ENCODE peak calls at places on chromosome 17, in nine cellular contexts. W is endothelial cell; R is AG08396; T is activated T-cell treated with anti-CD3 and anti-CD28 coated beads, Interleukin-2, amount 50 U/mL, for 72 hours; Y is stimulated activated naive CD4-positive, alpha-beta T cell; E is NB4; M is ACHN; A is ELR; V is NCI-H2081 treated with DMSO at 0.1 percent for 48 hours. X is an unnamed sample.

GRCh38 chr17:65022751-65023421 is 33.7 kb downstream of the GNA13 start:
- DNase-seq in W (no peak), V (no peak), R (no peak), Y (no peak), A (peak), M (peak), E (no peak), T (peak), X (no peak)

GRCh38 chr17:82574041-82574440 is 54.5 kb downstream of the FOXK2 start:
- DNase-seq in R (no peak), W (no peak), T (no peak), Y (no peak), E (no peak), M (no peak), A (no peak), V (no peak), X (no peak)

GRCh38 chr17:40312131-40312731 is 3.3 kb downstream of the RARA start:
- DNase-seq in A (no peak), T (no peak), M (peak), Y (no peak), W (no peak), E (no peak), R (peak), V (no peak), X (no peak)

GRCh38 chr17:32546031-32546444 is 59.2 kb downstream of the CDK5R1 start:
- DNase-seq in W (no peak), M (no peak), V (no peak), Y (no peak), R (no peak), E (no peak), T (no peak), A (peak), X (peak)

GRCh38 chr17:47192549-47192948 is 3.5 kb upstream of the CDC27 start:
- DNase-seq in T (no peak), Y (no peak), M (no peak), V (no peak), R (no peak), E (peak), A (no peak), W (no peak), X (peak)

GRCh38 chr17:4448197-4448980 is 14.6 kb downstream of the SPNS3 start:
- DNase-seq in Y (no peak), V (no peak), R (peak), T (no peak), E (no peak), W (no peak), A (no peak), M (no peak), X (no peak)

GRCh38 chr17:82218349-82219075 is 5.9 kb upstream of the CCDC57 start:
- DNase-seq in Y (no peak), M (no peak), V (no peak), W (no peak), R (no peak), A (no peak), T (no peak), E (peak), X (no peak)

GRCh38 chr17:51765558-51766145 is 392.9 kb downstream of the CA10 start:
- DNase-seq in R (no peak), V (no peak), W (no peak), A (no peak), Y (no peak), E (no peak), M (no peak), T (no peak), X (no peak)

GRCh38 chr17:70394833-70395232 is 225.5 kb downstream of the KCNJ2 start:
- DNase-seq in E (no peak), V (no peak), Y (no peak), W (no peak), M (no peak), T (no peak), R (no peak), A (no peak), X (no peak)

GRCh38 chr17:63475491-63476412 is 1.1 kb upstream of the ACE start:
- DNase-seq in Y (no peak), W (no peak), R (no peak), E (no peak), A (no peak), M (no peak), V (no peak), T (no peak), X (no peak)

GRCh38 chr17:76953066-76953465 is 84.9 kb downstream of the MGAT5B start:
- DNase-seq in E (no peak), Y (no peak), R (no peak), T (no peak), W (no peak), A (no peak), V (no peak), M (no peak), X (no peak)

GRCh38 chr17:63774141-63774981 is at the start of gene DDX42:
- DNase-seq in E (no peak), R (peak), M (peak), V (no peak), A (peak), W (peak), T (no peak), Y (peak), X (no peak)

GRCh38 chr17:80376531-80376930 is 38.4 kb upstream of the ENDOV start:
- DNase-seq in M (no peak), E (no peak), W (no peak), R (no peak), V (no peak), Y (no peak), T (no peak), A (no peak), X (no peak)

GRCh38 chr17:77457572-77458201 is 316.9 kb downstream of the SEC14L1 start:
- DNase-seq in A (no peak), M (no peak), W (no peak), R (no peak), T (no peak), V (no peak), Y (no peak), E (no peak), X (no peak)

GRCh38 chr17:62179525-62180161 is 114.6 kb upstream of the MED13 start:
- DNase-seq in A (peak), T (no peak), V (no peak), M (peak), R (peak), W (no peak), E (peak), Y (no peak), X (no peak)

GRCh38 chr17:34650361-34650760 is 71.0 kb downstream of the TMEM132E start:
- DNase-seq in R (no peak), M (no peak), E (no peak), W (no peak), Y (no peak), T (no peak), A (no peak), V (no peak), X (no peak)